ENCODE peak calls at places on chromosomes 16 and 17, in seven cellular contexts. Z, A, S, U, H, I and G are unnamed samples.

GRCh38 chr17:53058031-53058430 is 764.7 kb upstream of the KIF2B start:
- DNase-seq in Z (no peak), A (no peak), S (no peak), U (no peak), H (no peak), I (no peak), G (no peak)

GRCh38 chr17:58247511-58248363 is 9.4 kb downstream of the LPO start:
- DNase-seq in Z (no peak), A (no peak), S (no peak), U (no peak), H (no peak), I (no peak), G (no peak)

GRCh38 chr16:16150117-16150877 is 73.0 kb downstream of the ABCC6 start:
- DNase-seq in Z (no peak), A (peak), S (peak), U (no peak), H (peak), I (peak), G (peak)

GRCh38 chr16:2776500-2777139 is 460 bp downstream of the ELOB start:
- DNase-seq in Z (peak), A (no peak), S (no peak), U (peak), H (no peak), I (peak), G (no peak)

GRCh38 chr17:64385187-64386083 is 5.2 kb downstream of the PECAM1 start:
- DNase-seq in Z (no peak), A (peak), S (peak), U (no peak), H (no peak), I (peak), G (no peak)

GRCh38 chr16:84362410-84362809 is 5.9 kb upstream of the ATP2C2 start:
- DNase-seq in Z (no peak), A (no peak), S (no peak), U (no peak), H (no peak), I (no peak), G (peak)

GRCh38 chr16:77599793-77600415 is 122.4 kb upstream of the NUDT7 start:
- DNase-seq in Z (no peak), A (peak), S (peak), U (no peak), H (peak), I (peak), G (no peak)

GRCh38 chr16:17836868-17837602 is 366.3 kb upstream of the XYLT1 start:
- DNase-seq in Z (no peak), A (peak), S (peak), U (no peak), H (no peak), I (peak), G (no peak)

GRCh38 chr17:68595496-68595895 is 5.7 kb downstream of the FAM20A start:
- DNase-seq in Z (no peak), A (no peak), S (peak), U (no peak), H (no peak), I (no peak), G (no peak)

GRCh38 chr16:24139282-24139681 is 116.9 kb upstream of the CACNG3 start:
- DNase-seq in Z (no peak), A (no peak), S (no peak), U (no peak), H (no peak), I (no peak), G (no peak)

GRCh38 chr16:2447920-2448583 is 11.9 kb upstream of the TEDC2 start:
- DNase-seq in Z (no peak), A (no peak), S (peak), U (no peak), H (no peak), I (peak), G (no peak)

GRCh38 chr17:63277629-63278028 is 168.5 kb downstream of the CYB561 start:
- DNase-seq in Z (no peak), A (peak), S (peak), U (no peak), H (no peak), I (peak), G (no peak)

GRCh38 chr16:85722066-85722465 is 28.8 kb downstream of the C16orf74 start:
- DNase-seq in Z (no peak), A (no peak), S (no peak), U (no peak), H (no peak), I (no peak), G (no peak)